ENCODE peak calls at places on chromosomes 16 and 17, in ten cellular contexts. E is glutamatergic neuron; D is EL; O is fibroblast of villous mesenchyme; X is heart right ventricle; W is progenitor cell of endocrine pancreas; L is mesenchymal stem cell; J is type B pancreatic cell; K is EH; A is activated T-helper 2 cell treated with anti-CD3 and anti-CD28 coated beads, Interferon-gamma antibody, Interleukin-2, Interleukin-4, amounts not matched to agents 10 μg/mL and 5 μg/mL and 100 μg/mL, durations not matched to agents 14 hours and 24 hours and 36 hours. B is an unnamed sample.

GRCh38 chr17:73643012-73643845 is 1.0 kb downstream of the SDK2 start:
- DNase-seq in E (peak), D (no peak), O (no peak), X (no peak), W (peak), L (peak), J (no peak), K (no peak), A (no peak), B (no peak)

GRCh38 chr16:53668869-53669268 is 34.8 kb downstream of the RPGRIP1L start:
- DNase-seq in E (no peak), D (no peak), O (peak), X (no peak), W (no peak), L (no peak), J (no peak), K (no peak), A (no peak), B (no peak)

GRCh38 chr16:19344224-19344801 is 58.8 kb downstream of the CLEC19A start:
- DNase-seq in E (no peak), D (no peak), O (no peak), X (no peak), W (no peak), L (no peak), J (no peak), K (no peak), A (no peak), B (no peak)

GRCh38 chr16:72829846-72830620 is 217.9 kb downstream of the ZFHX3 start:
- DNase-seq in E (no peak), D (peak), O (no peak), X (no peak), W (no peak), L (peak), J (no peak), K (peak), A (no peak), B (no peak)

GRCh38 chr17:44981221-44981968 is 13.3 kb upstream of the C1QL1 start:
- DNase-seq in E (no peak), D (peak), O (peak), X (no peak), W (no peak), L (peak), J (no peak), K (peak), A (no peak), B (peak)

GRCh38 chr17:49829026-49829425 is 18.8 kb downstream of the TAC4 start:
- DNase-seq in E (no peak), D (no peak), O (no peak), X (no peak), W (no peak), L (no peak), J (no peak), K (peak), A (no peak), B (no peak)

GRCh38 chr16:77570574-77570973 is 135.7 kb upstream of the ADAMTS18 start:
- DNase-seq in E (no peak), D (no peak), O (no peak), X (no peak), W (no peak), L (no peak), J (no peak), K (no peak), A (no peak), B (no peak)

GRCh38 chr17:77644181-77644972 is 314.1 kb upstream of the TNRC6C start:
- DNase-seq in E (no peak), D (no peak), O (no peak), X (no peak), W (no peak), L (no peak), J (no peak), K (no peak), A (no peak), B (no peak)

GRCh38 chr17:28033972-28034714 is 8.3 kb upstream of the NLK start:
- DNase-seq in E (no peak), D (peak), O (peak), X (peak), W (no peak), L (peak), J (no peak), K (peak), A (no peak), B (peak)

GRCh38 chr17:32588982-32589381 is 102.2 kb downstream of the CDK5R1 start:
- DNase-seq in E (no peak), D (no peak), O (no peak), X (no peak), W (no peak), L (no peak), J (no peak), K (no peak), A (no peak), B (no peak)

GRCh38 chr17:80476877-80477646 is 655 bp upstream of the NPTX1 start:
- DNase-seq in E (peak), D (no peak), O (no peak), X (no peak), W (no peak), L (no peak), J (no peak), K (no peak), A (no peak), B (no peak)

GRCh38 chr16:83762141-83763024 is 45.4 kb upstream of the HSBP1 start:
- DNase-seq in E (no peak), D (no peak), O (no peak), X (no peak), W (no peak), L (no peak), J (no peak), K (no peak), A (no peak), B (no peak)

GRCh38 chr17:1726626-1727257 is 2.2 kb downstream of the WDR81 start:
- DNase-seq in E (no peak), D (no peak), O (no peak), X (no peak), W (no peak), L (no peak), J (no peak), K (no peak), A (no peak), B (no peak)

GRCh38 chr16:85428168-85428898 is 184.8 kb upstream of the GSE1 start:
- DNase-seq in E (no peak), D (no peak), O (peak), X (no peak), W (peak), L (no peak), J (no peak), K (peak), A (peak), B (no peak)

GRCh38 chr16:85329059-85329812 is 217.0 kb upstream of the CIBAR2 start:
- DNase-seq in E (no peak), D (no peak), O (no peak), X (no peak), W (no peak), L (peak), J (no peak), K (peak), A (no peak), B (no peak)

GRCh38 chr17:1134634-1135324 is 45.0 kb downstream of the ABR start:
- DNase-seq in E (no peak), D (no peak), O (no peak), X (peak), W (no peak), L (no peak), J (no peak), K (no peak), A (no peak), B (no peak)

GRCh38 chr16:5615868-5616642 is 518.5 kb upstream of the EEF2KMT start:
- DNase-seq in E (peak), D (no peak), O (no peak), X (peak), W (peak), L (no peak), J (peak), K (peak), A (peak), B (no peak)

GRCh38 chr17:6630390-6630789 is 10.1 kb downstream of the KIAA0753 start:
- DNase-seq in E (no peak), D (no peak), O (no peak), X (no peak), W (no peak), L (no peak), J (no peak), K (no peak), A (no peak), B (no peak)

GRCh38 chr17:58302919-58303551 is 22.3 kb upstream of the MPO start:
- DNase-seq in E (no peak), D (no peak), O (no peak), X (no peak), W (no peak), L (no peak), J (no peak), K (no peak), A (no peak), B (no peak)

GRCh38 chr17:40063915-40064531 is 1.3 kb downstream of the THRA start:
- DNase-seq in E (no peak), D (no peak), O (no peak), X (no peak), W (no peak), L (no peak), J (no peak), K (no peak), A (no peak), B (no peak)

GRCh38 chr17:41254861-41255260 is 323 bp upstream of the KRTAP9-9 start:
- DNase-seq in E (no peak), D (peak), O (no peak), X (no peak), W (no peak), L (no peak), J (no peak), K (peak), A (no peak), B (no peak)

GRCh38 chr16:23505180-23505665 is 5.1 kb downstream of the GGA2 start:
- DNase-seq in E (no peak), D (no peak), O (no peak), X (no peak), W (no peak), L (no peak), J (no peak), K (no peak), A (no peak), B (no peak)

GRCh38 chr16:276360-277077 is 775 bp upstream of the RGS11 start:
- DNase-seq in E (no peak), D (no peak), O (no peak), X (no peak), W (no peak), L (no peak), J (no peak), K (no peak), A (no peak), B (no peak)

GRCh38 chr17:68355093-68355492 is 63.8 kb downstream of the ARSG start:
- DNase-seq in E (no peak), D (peak), O (peak), X (no peak), W (no peak), L (peak), J (no peak), K (peak), A (no peak), B (no peak)

GRCh38 chr17:66248285-66248684 is 19.1 kb upstream of the APOH start:
- DNase-seq in E (no peak), D (no peak), O (no peak), X (peak), W (no peak), L (no peak), J (no peak), K (no peak), A (no peak), B (no peak)

GRCh38 chr16:12062343-12063003 is 85.9 kb downstream of the SNX29 start:
- DNase-seq in E (no peak), D (peak), O (peak), X (peak), W (no peak), L (peak), J (no peak), K (peak), A (no peak), B (no peak)

GRCh38 chr17:39776267-39776666 is 38.5 kb downstream of the GRB7 start:
- DNase-seq in E (no peak), D (no peak), O (no peak), X (no peak), W (no peak), L (no peak), J (no peak), K (no peak), A (no peak), B (no peak)

B was measured in smooth muscle cell of the brain vasculature.